ENCODE peak calls at places on chromosomes 6 and 20, in nine cellular contexts. One of them, this sample, is unnamed.

GRCh38 chr6:38396209-38396608 is 243.5 kb downstream of the BTBD9 start:
- DNase-seq in breast epithelium: no peak
- DNase-seq in GM12892: no peak
- DNase-seq in suprapubic skin: no peak
- DNase-seq in Panc1: no peak
- DNase-seq in HCT116: no peak
- DNase-seq in SK-N-SH: no peak
- DNase-seq in GM12878: no peak
- DNase-seq in stomach: no peak
- DNase-seq in this sample: no peak

GRCh38 chr20:62921119-62921687 is 5.1 kb downstream of the DIDO1 start:
- DNase-seq in GM12892: no peak
- DNase-seq in SK-N-SH: peak
- DNase-seq in Panc1: no peak
- DNase-seq in HCT116: peak
- DNase-seq in GM12878: no peak
- DNase-seq in stomach: peak
- DNase-seq in suprapubic skin: no peak
- DNase-seq in breast epithelium: no peak
- DNase-seq in this sample: peak

GRCh38 chr6:38775870-38776269 is 60.8 kb downstream of the DNAH8 start:
- DNase-seq in stomach: no peak
- DNase-seq in HCT116: no peak
- DNase-seq in SK-N-SH: no peak
- DNase-seq in Panc1: no peak
- DNase-seq in breast epithelium: no peak
- DNase-seq in suprapubic skin: no peak
- DNase-seq in GM12892: no peak
- DNase-seq in GM12878: no peak
- DNase-seq in this sample: no peak

GRCh38 chr6:169234634-169235033 is 19.0 kb downstream of the THBS2 start:
- DNase-seq in stomach: peak
- DNase-seq in GM12878: no peak
- DNase-seq in Panc1: no peak
- DNase-seq in HCT116: no peak
- DNase-seq in GM12892: no peak
- DNase-seq in SK-N-SH: no peak
- DNase-seq in breast epithelium: no peak
- DNase-seq in suprapubic skin: peak
- DNase-seq in this sample: no peak

GRCh38 chr6:114997813-114998292 is 655.0 kb upstream of the HS3ST5 start:
- DNase-seq in GM12878: peak
- DNase-seq in suprapubic skin: no peak
- DNase-seq in stomach: no peak
- DNase-seq in Panc1: no peak
- DNase-seq in breast epithelium: no peak
- DNase-seq in GM12892: no peak
- DNase-seq in HCT116: no peak
- DNase-seq in SK-N-SH: no peak
- DNase-seq in this sample: no peak

GRCh38 chr6:158356586-158357546 is 44.6 kb downstream of the TULP4 start:
- DNase-seq in Panc1: no peak
- DNase-seq in breast epithelium: no peak
- DNase-seq in suprapubic skin: no peak
- DNase-seq in GM12892: no peak
- DNase-seq in SK-N-SH: peak
- DNase-seq in stomach: no peak
- DNase-seq in HCT116: no peak
- DNase-seq in GM12878: no peak
- DNase-seq in this sample: no peak

GRCh38 chr20:14672066-14672465 is 334.7 kb upstream of the FLRT3 start:
- DNase-seq in HCT116: no peak
- DNase-seq in SK-N-SH: no peak
- DNase-seq in GM12878: no peak
- DNase-seq in GM12892: no peak
- DNase-seq in breast epithelium: no peak
- DNase-seq in stomach: no peak
- DNase-seq in Panc1: no peak
- DNase-seq in suprapubic skin: no peak
- DNase-seq in this sample: no peak

GRCh38 chr20:31945790-31946189 is 6.1 kb downstream of the PDRG1 start:
- DNase-seq in Panc1: no peak
- DNase-seq in GM12892: no peak
- DNase-seq in suprapubic skin: no peak
- DNase-seq in SK-N-SH: no peak
- DNase-seq in breast epithelium: no peak
- DNase-seq in stomach: no peak
- DNase-seq in GM12878: no peak
- DNase-seq in HCT116: no peak
- DNase-seq in this sample: no peak

GRCh38 chr20:46268131-46268611 is 40.1 kb downstream of the CDH22 start:
- DNase-seq in GM12878: no peak
- DNase-seq in breast epithelium: no peak
- DNase-seq in GM12892: no peak
- DNase-seq in HCT116: no peak
- DNase-seq in SK-N-SH: peak
- DNase-seq in stomach: no peak
- DNase-seq in suprapubic skin: no peak
- DNase-seq in Panc1: no peak
- DNase-seq in this sample: no peak

GRCh38 chr6:89371849-89372505 is 19.5 kb upstream of the UBE2J1 start:
- DNase-seq in GM12878: no peak
- DNase-seq in breast epithelium: peak
- DNase-seq in SK-N-SH: peak
- DNase-seq in stomach: peak
- DNase-seq in GM12892: no peak
- DNase-seq in suprapubic skin: peak
- DNase-seq in Panc1: no peak
- DNase-seq in HCT116: no peak
- DNase-seq in this sample: peak

GRCh38 chr6:44498436-44498835 is 110.9 kb downstream of the CDC5L start:
- DNase-seq in stomach: no peak
- DNase-seq in HCT116: no peak
- DNase-seq in GM12878: no peak
- DNase-seq in Panc1: no peak
- DNase-seq in breast epithelium: no peak
- DNase-seq in suprapubic skin: no peak
- DNase-seq in SK-N-SH: no peak
- DNase-seq in GM12892: no peak
- DNase-seq in this sample: no peak

GRCh38 chr6:111589366-111589765 is 16.3 kb downstream of the TRAF3IP2 start:
- DNase-seq in stomach: no peak
- DNase-seq in breast epithelium: no peak
- DNase-seq in SK-N-SH: no peak
- DNase-seq in HCT116: peak
- DNase-seq in Panc1: peak
- DNase-seq in GM12878: no peak
- DNase-seq in GM12892: no peak
- DNase-seq in suprapubic skin: no peak
- DNase-seq in this sample: no peak

GRCh38 chr6:136201735-136202134 is 48.4 kb downstream of the MTFR2 start:
- DNase-seq in GM12878: no peak
- DNase-seq in suprapubic skin: no peak
- DNase-seq in SK-N-SH: no peak
- DNase-seq in Panc1: no peak
- DNase-seq in breast epithelium: no peak
- DNase-seq in stomach: no peak
- DNase-seq in HCT116: no peak
- DNase-seq in GM12892: no peak
- DNase-seq in this sample: no peak

GRCh38 chr20:55375920-55376319 is 629.4 kb downstream of the CBLN4 start:
- DNase-seq in GM12878: no peak
- DNase-seq in HCT116: no peak
- DNase-seq in stomach: no peak
- DNase-seq in suprapubic skin: no peak
- DNase-seq in breast epithelium: no peak
- DNase-seq in SK-N-SH: no peak
- DNase-seq in GM12892: no peak
- DNase-seq in Panc1: no peak
- DNase-seq in this sample: no peak

GRCh38 chr6:14664616-14665315 is 547.2 kb downstream of the CD83 start:
- DNase-seq in HCT116: no peak
- DNase-seq in Panc1: no peak
- DNase-seq in SK-N-SH: peak
- DNase-seq in stomach: no peak
- DNase-seq in GM12878: no peak
- DNase-seq in GM12892: no peak
- DNase-seq in suprapubic skin: no peak
- DNase-seq in breast epithelium: no peak
- DNase-seq in this sample: no peak

GRCh38 chr6:137487181-137487910 is 6.8 kb downstream of the OLIG3 start:
- DNase-seq in suprapubic skin: no peak
- DNase-seq in stomach: no peak
- DNase-seq in Panc1: no peak
- DNase-seq in GM12892: no peak
- DNase-seq in breast epithelium: no peak
- DNase-seq in HCT116: no peak
- DNase-seq in GM12878: no peak
- DNase-seq in SK-N-SH: peak
- DNase-seq in this sample: no peak
- TF ChIP-seq POLR2AphosphoS5 in suprapubic skin: no peak
- TF ChIP-seq POLR2AphosphoS5 in stomach: no peak
- TF ChIP-seq POLR2AphosphoS5 in Panc1: no peak
- TF ChIP-seq POLR2AphosphoS5 in GM12892: no peak
- TF ChIP-seq POLR2AphosphoS5 in breast epithelium: no peak
- TF ChIP-seq POLR2AphosphoS5 in HCT116: no peak
- TF ChIP-seq POLR2AphosphoS5 in GM12878: no peak
- TF ChIP-seq POLR2AphosphoS5 in SK-N-SH: no peak
- TF ChIP-seq POLR2AphosphoS5 in this sample: no peak

DNA sequence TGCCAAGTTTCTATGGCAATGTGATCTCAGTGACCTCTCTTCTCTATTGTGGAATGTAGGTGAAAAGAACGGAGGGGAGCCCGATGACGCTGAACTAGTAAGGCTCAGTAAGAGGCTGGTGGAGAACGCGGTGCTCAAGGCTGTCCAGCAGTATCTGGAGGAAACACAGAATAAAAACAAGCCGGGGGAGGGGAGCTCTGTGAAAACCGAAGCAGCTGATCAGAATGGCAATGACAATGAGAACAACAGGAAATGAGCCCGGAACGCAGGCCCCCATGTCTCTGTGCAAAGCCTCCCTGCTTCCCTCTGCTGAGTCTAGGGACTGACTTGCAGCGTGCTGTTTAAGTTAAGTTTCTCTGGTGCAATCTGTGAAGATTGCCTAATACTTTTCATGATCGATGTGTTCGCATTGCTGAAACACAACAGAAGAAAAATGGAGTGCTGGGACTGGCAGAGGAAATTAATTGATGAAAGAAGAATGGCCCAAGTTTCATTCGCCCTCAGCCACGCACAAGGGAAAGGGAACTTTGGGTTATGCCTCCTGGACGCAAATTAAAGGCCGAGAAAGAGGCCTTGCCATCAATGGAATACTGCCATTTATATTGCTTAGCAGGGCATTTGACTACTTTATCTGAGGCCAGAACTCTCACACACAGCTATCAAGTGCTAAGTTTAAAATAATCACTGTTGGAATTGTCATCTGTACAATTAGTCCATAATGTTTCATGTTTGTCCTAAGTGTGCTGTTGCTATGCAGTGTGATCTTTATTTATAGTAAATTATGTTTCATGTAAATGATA is 146.4 kb downstream of the AKAP7 start:
- DNase-seq in breast epithelium: peak
- DNase-seq in GM12878: no peak
- DNase-seq in SK-N-SH: no peak
- DNase-seq in GM12892: no peak
- DNase-seq in suprapubic skin: peak
- DNase-seq in HCT116: no peak
- DNase-seq in Panc1: no peak
- DNase-seq in stomach: no peak
- DNase-seq in this sample: peak
- TF ChIP-seq POLR2AphosphoS5 in breast epithelium: no peak
- TF ChIP-seq POLR2AphosphoS5 in GM12878: no peak
- TF ChIP-seq POLR2AphosphoS5 in SK-N-SH: no peak
- TF ChIP-seq POLR2AphosphoS5 in GM12892: no peak
- TF ChIP-seq POLR2AphosphoS5 in suprapubic skin: no peak
- TF ChIP-seq POLR2AphosphoS5 in HCT116: no peak
- TF ChIP-seq POLR2AphosphoS5 in Panc1: no peak
- TF ChIP-seq POLR2AphosphoS5 in stomach: no peak
- TF ChIP-seq POLR2AphosphoS5 in this sample: no peak

GRCh38 chr6:153002613-153003293 is at the start of gene MTRF1L:
- DNase-seq in GM12878: peak
- DNase-seq in Panc1: peak
- DNase-seq in HCT116: peak
- DNase-seq in GM12892: peak
- DNase-seq in SK-N-SH: peak
- DNase-seq in suprapubic skin: peak
- DNase-seq in stomach: peak
- DNase-seq in breast epithelium: peak
- DNase-seq in this sample: peak
- TF ChIP-seq POLR2AphosphoS5 in GM12878: peak
- TF ChIP-seq POLR2AphosphoS5 in Panc1: peak
- TF ChIP-seq POLR2AphosphoS5 in HCT116: peak
- TF ChIP-seq POLR2AphosphoS5 in GM12892: no peak
- TF ChIP-seq POLR2AphosphoS5 in SK-N-SH: peak
- TF ChIP-seq POLR2AphosphoS5 in suprapubic skin: peak
- TF ChIP-seq POLR2AphosphoS5 in stomach: peak
- TF ChIP-seq POLR2AphosphoS5 in breast epithelium: peak
- TF ChIP-seq POLR2AphosphoS5 in this sample: peak

DNA sequence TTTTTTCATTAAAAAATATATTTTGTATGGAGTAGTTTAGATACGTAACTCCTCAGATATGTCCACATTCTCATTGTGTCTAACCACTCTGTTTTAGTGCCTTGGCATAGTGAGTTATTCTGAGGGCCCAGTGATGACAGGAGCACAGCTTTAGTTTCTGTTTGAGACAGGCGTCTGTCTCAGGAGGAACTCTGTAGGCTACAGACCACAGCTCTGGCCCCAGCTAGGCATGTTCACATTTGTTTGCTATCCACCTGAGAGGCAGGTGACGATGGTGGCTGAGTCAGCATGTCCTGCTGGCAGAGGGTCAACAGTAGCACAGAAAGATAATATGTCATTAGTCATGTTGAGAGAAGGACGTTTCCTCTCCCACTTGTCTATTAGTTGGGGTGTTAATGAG is 16.3 kb downstream of the LRRC1 start:
- DNase-seq in GM12878: peak
- DNase-seq in HCT116: peak
- DNase-seq in stomach: peak
- DNase-seq in breast epithelium: peak
- DNase-seq in suprapubic skin: no peak
- DNase-seq in Panc1: no peak
- DNase-seq in SK-N-SH: no peak
- DNase-seq in GM12892: no peak
- DNase-seq in this sample: peak
- TF ChIP-seq POLR2AphosphoS5 in GM12878: no peak
- TF ChIP-seq POLR2AphosphoS5 in HCT116: peak
- TF ChIP-seq POLR2AphosphoS5 in stomach: peak
- TF ChIP-seq POLR2AphosphoS5 in breast epithelium: no peak
- TF ChIP-seq POLR2AphosphoS5 in suprapubic skin: no peak
- TF ChIP-seq POLR2AphosphoS5 in Panc1: no peak
- TF ChIP-seq POLR2AphosphoS5 in SK-N-SH: no peak
- TF ChIP-seq POLR2AphosphoS5 in GM12892: no peak
- TF ChIP-seq POLR2AphosphoS5 in this sample: no peak

This sample was measured in transverse colon.